ENCODE peak calls at places on chromosome 21, in five cellular contexts. D, L, B, P and I are unnamed samples. For H3K36me3, the result is how much of the 10 kb centered on the place peaks cover.

GRCh38 chr21:27369962-27370578 is 403.2 kb upstream of the ADAMTS5 start:
- DNase-seq in D (no peak), L (no peak), B (no peak), P (no peak), I (no peak)

GRCh38 chr21:28867401-28867800 is 125.3 kb downstream of the LTN1 start:
- DNase-seq in D (no peak), L (peak), B (no peak), P (no peak), I (no peak)

GRCh38 chr21:28641731-28642130 is 350.9 kb downstream of the LTN1 start:
- DNase-seq in D (peak), L (no peak), B (no peak), P (no peak), I (peak)

GRCh38 chr21:14084701-14085100 is 126.1 kb downstream of the LIPI start:
- DNase-seq in D (no peak), L (no peak), B (no peak), P (no peak), I (no peak)

GRCh38 chr21:21101911-21102310 is 103.7 kb downstream of the NCAM2 start:
- DNase-seq in D (peak), L (no peak), B (peak), P (peak), I (peak)

GRCh38 chr21:36821032-36821299 is 122.1 kb downstream of the SIM2 start:
- DNase-seq in D (no peak), L (no peak), B (no peak), P (no peak), I (no peak)

GRCh38 chr21:31921079-31921478 is 48.3 kb downstream of the HUNK start:
- DNase-seq in D (peak), L (no peak), B (no peak), P (no peak), I (no peak)

GRCh38 chr21:36966066-36966845 is at the start of gene HLCS:
- DNase-seq in D (peak), L (peak), B (peak), P (peak), I (peak)

GRCh38 chr21:15191342-15191741 is 126.5 kb upstream of the NRIP1 start:
- DNase-seq in D (peak), L (no peak), B (no peak), P (no peak), I (no peak)

DNA sequence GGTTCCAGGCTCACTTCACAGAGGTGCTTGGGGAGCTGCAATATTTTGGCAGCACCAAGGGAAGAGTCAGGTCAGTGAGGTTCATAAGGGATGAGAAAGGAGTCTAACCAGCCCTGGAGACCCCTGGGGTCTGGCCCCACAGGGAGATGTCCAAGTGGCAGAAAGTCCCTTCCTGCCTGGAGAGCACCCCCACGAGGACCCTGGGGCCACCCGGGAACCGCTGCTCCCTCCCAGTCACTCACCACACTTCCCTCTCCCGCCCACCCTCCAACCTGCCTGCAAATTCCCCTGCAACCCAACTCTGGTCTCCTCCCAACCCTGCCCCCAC is 6.5 kb upstream of the ITGB2 start:
- DNase-seq in D (no peak), L (no peak), B (no peak), P (no peak), I (no peak)
- H3K9ac ChIP-seq in D (peak), L (no peak), B (no peak), P (no peak), I (peak)

GRCh38 chr21:40714516-40714915 is 132.4 kb downstream of the DSCAM start:
- DNase-seq in D (no peak), L (peak), B (no peak), P (no peak), I (no peak)

GRCh38 chr21:40719615-40720014 is 127.3 kb downstream of the DSCAM start:
- DNase-seq in D (no peak), L (no peak), B (peak), P (peak), I (no peak)

GRCh38 chr21:40717008-40717407 is 129.9 kb downstream of the DSCAM start:
- DNase-seq in D (no peak), L (peak), B (no peak), P (no peak), I (no peak)
- H3K36me3 ChIP-seq in D (under half), L (under half), B (under half), P (under half), I (under half)

DNA sequence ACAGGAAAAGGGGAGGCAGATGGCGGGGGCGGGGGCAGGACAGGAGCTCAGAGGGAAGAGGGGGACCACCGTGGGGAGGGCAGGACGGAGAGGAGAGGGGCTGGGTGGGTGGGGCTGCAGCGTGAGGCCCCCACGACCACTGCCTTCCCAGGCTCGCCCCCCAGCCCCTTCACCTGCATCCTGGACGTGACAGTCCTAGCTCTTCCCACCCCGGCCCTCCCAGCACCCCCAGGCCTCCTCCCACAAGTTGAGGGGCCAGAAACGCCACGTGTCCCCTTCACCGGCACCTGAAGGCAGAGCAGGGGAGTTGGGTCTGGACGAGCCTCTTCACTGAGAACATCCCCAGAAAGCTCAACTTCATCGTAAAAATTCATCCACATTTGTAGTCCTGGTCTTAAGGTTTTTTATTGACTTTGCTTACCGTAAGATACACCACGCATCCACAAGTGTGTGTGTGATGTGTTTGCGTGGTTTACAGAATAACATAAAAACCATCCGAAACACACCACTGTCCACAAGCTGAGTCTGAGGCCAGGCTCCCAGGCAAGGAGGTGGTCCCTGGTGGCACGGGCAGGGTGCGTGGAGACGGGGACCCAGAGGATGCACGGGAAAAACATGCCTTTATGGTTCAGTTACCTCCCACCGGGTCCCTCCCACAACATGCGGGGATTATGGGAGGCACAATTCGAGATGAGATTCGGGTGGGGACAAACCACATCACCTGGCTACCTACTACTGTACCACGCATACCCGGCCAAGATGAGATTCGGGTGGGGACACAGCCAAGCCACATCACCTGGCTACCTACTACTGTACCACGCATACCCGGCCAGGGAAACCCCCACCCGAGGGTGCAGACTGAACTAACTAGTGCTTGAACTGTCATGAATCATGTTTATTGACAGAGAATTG is 13.9 kb upstream of the COL18A1 start:
- DNase-seq in D (no peak), L (no peak), B (no peak), P (no peak), I (no peak)
- H3K4me2 ChIP-seq in D (no peak), L (no peak), B (no peak), P (no peak), I (no peak)

GRCh38 chr21:33030633-33031032 is 4.9 kb downstream of the OLIG2 start:
- DNase-seq in D (no peak), L (no peak), B (no peak), P (no peak), I (no peak)

GRCh38 chr21:33029975-33030461 is 4.3 kb downstream of the OLIG2 start:
- DNase-seq in D (no peak), L (no peak), B (no peak), P (no peak), I (no peak)

GRCh38 chr21:33028271-33028670 is 2.5 kb downstream of the OLIG2 start:
- DNase-seq in D (no peak), L (no peak), B (no peak), P (no peak), I (no peak)

GRCh38 chr21:33028759-33029511 is 3.2 kb downstream of the OLIG2 start:
- DNase-seq in D (no peak), L (no peak), B (no peak), P (peak), I (no peak)

GRCh38 chr21:33029512-33029921 is 3.8 kb downstream of the OLIG2 start:
- DNase-seq in D (no peak), L (no peak), B (no peak), P (no peak), I (no peak)
- H3K9ac ChIP-seq in D (no peak), L (no peak), B (no peak), P (no peak), I (no peak)

GRCh38 chr21:34874689-34875513 is 174.2 kb downstream of the RUNX1 start:
- DNase-seq in D (no peak), L (no peak), B (no peak), P (peak), I (peak)
- H3K36me3 ChIP-seq in D (half or more), L (half or more), B (under half), P (under half), I (under half)

DNA sequence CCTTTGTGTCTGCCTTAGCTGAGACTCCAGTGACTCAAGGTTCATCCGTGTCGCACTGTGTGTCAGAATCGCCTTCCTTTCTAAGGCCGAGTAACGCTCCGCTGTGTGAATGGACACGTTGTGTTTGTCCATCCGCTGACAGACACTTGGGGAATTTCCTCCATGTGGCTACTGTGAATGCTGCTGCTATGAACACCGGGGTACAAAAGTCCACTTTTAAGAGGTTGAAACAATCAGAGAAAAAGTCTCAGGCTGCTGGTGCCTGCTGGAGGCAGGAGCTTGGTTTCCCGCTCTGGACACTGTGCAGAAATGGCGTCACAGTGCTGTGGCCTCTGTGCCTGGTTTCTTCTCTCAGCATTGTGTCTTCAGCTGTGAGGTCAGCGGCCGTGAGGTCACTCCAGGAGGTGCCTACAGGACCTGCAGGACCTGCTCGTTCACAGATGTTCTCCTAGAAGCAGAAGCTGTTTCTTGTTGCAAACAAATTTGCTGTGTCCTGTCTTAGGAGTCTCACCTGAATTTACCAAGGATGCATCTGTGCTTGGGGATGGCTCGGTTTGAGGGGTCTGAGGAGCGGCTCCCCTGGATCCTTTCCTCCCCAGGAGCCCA is 34.2 kb downstream of the KRTAP10-1 start:
- DNase-seq in D (peak), L (no peak), B (no peak), P (no peak), I (no peak)
- H3K4me2 ChIP-seq in D (no peak), L (no peak), B (no peak), P (no peak), I (no peak)

GRCh38 chr21:44598031-44598430 is 2.4 kb upstream of the KRTAP10-7 start:
- DNase-seq in D (no peak), L (no peak), B (peak), P (no peak), I (no peak)
- H3K9ac ChIP-seq in D (no peak), L (no peak), B (no peak), P (no peak), I (no peak)